ENCODE peak calls at places on chromosomes 5 and 9, in eight cellular contexts. V, C, A, Y, Q, X, M and B are unnamed samples.

GRCh38 chr9:83986765-83987401 is 6.3 kb downstream of the RMI1 start:
- DNase-seq in Q (no peak), V (no peak), X (no peak), M (no peak), A (no peak), C (no peak), Y (no peak), B (no peak)

GRCh38 chr9:806285-807156 is 35.0 kb upstream of the DMRT1 start:
- DNase-seq in A (no peak), X (no peak), M (no peak), Y (peak), Q (no peak), V (no peak), C (no peak), B (no peak)

GRCh38 chr5:133907075-133907474 is 61.4 kb downstream of the C5orf15 start:
- DNase-seq in X (peak), M (no peak), Q (no peak), V (no peak), A (no peak), C (no peak), Y (peak), B (no peak)

GRCh38 chr9:121776009-121776738 is 124.7 kb downstream of the DAB2IP start:
- DNase-seq in V (no peak), Y (no peak), Q (no peak), X (peak), C (peak), M (no peak), A (no peak), B (no peak)

GRCh38 chr5:74942622-74943286 is 76.6 kb upstream of the FAM169A start:
- DNase-seq in V (no peak), C (no peak), Y (no peak), X (no peak), A (no peak), M (no peak), Q (no peak), B (no peak)

GRCh38 chr9:30713279-30713678 is 1671.2 kb upstream of the ACO1 start:
- DNase-seq in A (no peak), X (no peak), Q (no peak), C (no peak), M (no peak), Y (no peak), V (no peak), B (no peak)

GRCh38 chr5:98201006-98201620 is 572.4 kb upstream of the RGMB start:
- DNase-seq in Q (no peak), M (no peak), V (no peak), A (no peak), Y (no peak), X (no peak), C (no peak), B (no peak)

GRCh38 chr5:157820593-157821252 is 38.2 kb downstream of the CLINT1 start:
- DNase-seq in X (no peak), Q (no peak), V (no peak), Y (peak), C (no peak), M (peak), A (no peak), B (peak)

GRCh38 chr5:107285772-107286171 is 385.0 kb downstream of the EFNA5 start:
- DNase-seq in A (no peak), C (no peak), M (no peak), X (no peak), Q (no peak), Y (no peak), V (no peak), B (no peak)

GRCh38 chr5:94751456-94751855 is 133.0 kb downstream of the SLF1 start:
- DNase-seq in A (no peak), Q (no peak), V (no peak), X (no peak), C (no peak), Y (no peak), M (no peak), B (no peak)

GRCh38 chr5:142872795-142873194 is 102.6 kb downstream of the ARHGAP26 start:
- DNase-seq in X (no peak), Y (no peak), V (no peak), Q (no peak), C (no peak), M (no peak), A (no peak), B (no peak)

GRCh38 chr5:115394531-115394930 is 98.1 kb upstream of the CCDC112 start:
- DNase-seq in A (no peak), V (no peak), X (no peak), C (no peak), Q (no peak), Y (no peak), M (no peak), B (no peak)

GRCh38 chr9:97237311-97237786 is 70.1 kb upstream of the CCDC180 start:
- DNase-seq in X (no peak), Y (no peak), C (peak), A (no peak), M (no peak), V (no peak), Q (no peak), B (no peak)

GRCh38 chr5:152404494-152404893 is 585 bp downstream of the NMUR2 start:
- DNase-seq in X (no peak), Y (no peak), Q (no peak), M (no peak), V (no peak), C (no peak), A (no peak), B (no peak)

GRCh38 chr9:121620777-121621437 is 30.5 kb upstream of the DAB2IP start:
- DNase-seq in Y (no peak), Q (no peak), M (no peak), A (no peak), X (no peak), C (no peak), V (no peak), B (no peak)

GRCh38 chr5:87899109-87900100 is 369.2 kb downstream of the TMEM161B start:
- DNase-seq in Q (no peak), C (no peak), X (no peak), A (no peak), V (no peak), Y (peak), M (no peak), B (no peak)

GRCh38 chr9:92712767-92713166 is 42.8 kb upstream of the IPPK start:
- DNase-seq in A (no peak), C (no peak), Y (no peak), Q (no peak), M (no peak), V (no peak), X (no peak), B (no peak)

GRCh38 chr5:141392429-141393198 is at the start of gene PCDHGA8:
- DNase-seq in X (no peak), A (no peak), M (no peak), V (no peak), Q (no peak), Y (no peak), C (no peak), B (no peak)

GRCh38 chr9:86041331-86041741 is 58.0 kb downstream of the GOLM1 start:
- DNase-seq in M (no peak), V (no peak), A (no peak), C (no peak), X (no peak), Q (no peak), Y (no peak), B (no peak)

GRCh38 chr9:83964973-83965349 is 15.1 kb downstream of the HNRNPK start:
- DNase-seq in V (no peak), M (no peak), A (no peak), X (no peak), C (no peak), Q (no peak), Y (no peak), B (no peak)

GRCh38 chr5:32725994-32726659 is 15.0 kb downstream of the NPR3 start:
- DNase-seq in C (no peak), Y (no peak), M (no peak), A (no peak), Q (no peak), X (no peak), V (no peak), B (no peak)

GRCh38 chr5:132260714-132261615 is 3.5 kb downstream of the PDLIM4 start:
- DNase-seq in X (peak), A (no peak), Q (no peak), M (peak), V (no peak), Y (no peak), C (peak), B (no peak)

GRCh38 chr5:158049459-158049858 is 190.5 kb upstream of the CLINT1 start:
- DNase-seq in X (no peak), A (no peak), Y (no peak), Q (no peak), V (no peak), C (no peak), M (no peak), B (no peak)

GRCh38 chr5:82749453-82749852 is 327.7 kb downstream of the TMEM167A start:
- DNase-seq in Q (no peak), X (no peak), C (no peak), A (no peak), V (no peak), M (no peak), Y (peak), B (no peak)

GRCh38 chr5:56183507-56183906 is 49.6 kb downstream of the ANKRD55 start:
- DNase-seq in M (no peak), A (no peak), C (no peak), X (no peak), Y (no peak), V (no peak), Q (no peak), B (no peak)

GRCh38 chr5:83726912-83727311 is 6.3 kb upstream of the HAPLN1 start:
- DNase-seq in C (no peak), M (no peak), V (no peak), Y (no peak), X (no peak), Q (no peak), A (no peak), B (no peak)